ENCODE peak calls at places on chromosome 13, in seven cellular contexts. V is GM23248, Y is fibroblast of mammary gland, E is fibroblast of lung, H is HAP-1, P is brain microvascular endothelial cell, O is tibial artery. M is an unnamed sample.

GRCh38 chr13:29754486-29754806 is 96.0 kb downstream of the UBL3 start:
- DNase-seq in P (peak; percentile 45), H (peak; percentile 30), Y (peak; percentile 43), V (peak; percentile 56), E (peak; percentile 73), O (no peak), M (peak; percentile 21)

GRCh38 chr13:96229356-96229755 is 139.4 kb downstream of the HS6ST3 start:
- DNase-seq in P (peak; percentile 7), O (no peak), V (peak; percentile 31), E (no peak), Y (peak; percentile 16), H (peak; percentile 21), M (no peak)

GRCh38 chr13:111972261-111972780 is 94.6 kb upstream of the SOX1 start:
- DNase-seq in V (no peak), H (no peak), Y (no peak), P (no peak), E (no peak), O (no peak), M (no peak)

GRCh38 chr13:39685652-39686051 is 30.2 kb downstream of the COG6 start:
- DNase-seq in P (no peak), O (no peak), V (no peak), E (no peak), Y (no peak), H (no peak), M (no peak)

GRCh38 chr13:46553886-46554855 is 1.2 kb downstream of the LRCH1 start:
- DNase-seq in E (peak; percentile 89), V (peak; percentile 91), Y (peak; percentile 84), H (peak; percentile 78), O (peak; percentile 85), P (peak; percentile 78), M (peak; percentile 80)

GRCh38 chr13:110806636-110807035 is 93.1 kb downstream of the ING1 start:
- DNase-seq in E (no peak), V (no peak), Y (no peak), P (no peak), H (no peak), O (peak; percentile 21), M (no peak)

GRCh38 chr13:97339019-97339988 is 94.7 kb upstream of the RAP2A start:
- DNase-seq in P (peak; percentile 34), E (peak; percentile 86), V (peak; percentile 98), H (no peak), O (peak; percentile 83), Y (peak; percentile 97), M (no peak)

GRCh38 chr13:110254751-110255553 is 52.0 kb downstream of the COL4A1 start:
- DNase-seq in E (no peak), P (no peak), O (no peak), V (no peak), Y (no peak), H (no peak), M (no peak)

GRCh38 chr13:65836066-65836465 is 1394.1 kb downstream of the PCDH9 start:
- DNase-seq in V (no peak), Y (no peak), H (no peak), P (no peak), E (no peak), O (no peak), M (no peak)

GRCh38 chr13:73107459-73107858 is 48.7 kb downstream of the KLF5 start:
- DNase-seq in O (no peak), P (no peak), H (peak; percentile 30), E (no peak), Y (no peak), V (no peak), M (no peak)

GRCh38 chr13:28356506-28357064 is 138.3 kb downstream of the FLT1 start:
- DNase-seq in H (no peak), O (no peak), E (no peak), V (no peak), P (no peak), Y (no peak), M (no peak)

GRCh38 chr13:23790591-23791170 is 98.5 kb downstream of the MIPEP start:
- DNase-seq in H (no peak), E (peak; percentile 96), Y (peak; percentile 79), P (peak; percentile 92), V (peak; percentile 84), O (no peak), M (no peak)

GRCh38 chr13:87919956-87920355 is 248.8 kb downstream of the SLITRK5 start:
- DNase-seq in V (no peak), H (no peak), E (no peak), Y (no peak), P (no peak), O (no peak), M (no peak)

GRCh38 chr13:111347438-111347837 is 27.0 kb downstream of the TEX29 start:
- DNase-seq in H (no peak), Y (no peak), V (peak; percentile 41), P (no peak), E (no peak), O (no peak), M (no peak)

GRCh38 chr13:89571676-89572075 is 1775.8 kb upstream of the MIR17HG start:
- DNase-seq in Y (no peak), H (no peak), V (no peak), E (no peak), O (no peak), P (no peak), M (no peak)

GRCh38 chr13:70108276-70108845 is at the start of gene KLHL1:
- DNase-seq in P (no peak), V (no peak), Y (no peak), O (no peak), E (no peak), H (no peak), M (no peak)

GRCh38 chr13:113860051-113860471 is 3.8 kb downstream of the GAS6 start:
- DNase-seq in E (no peak), O (peak; percentile 56), V (no peak), Y (no peak), H (no peak), P (no peak), M (peak; percentile 70)

GRCh38 chr13:38394777-38395504 is 45.3 kb downstream of the UFM1 start:
- DNase-seq in V (peak; percentile 69), O (no peak), Y (peak; percentile 42), H (peak; percentile 82), E (peak; percentile 67), P (no peak), M (peak; percentile 81)

GRCh38 chr13:112670118-112670517 is 19.7 kb upstream of the ATP11A start:
- DNase-seq in H (no peak), E (no peak), P (no peak), V (no peak), Y (no peak), O (no peak), M (peak; percentile 50)

GRCh38 chr13:80012281-80012680 is 328.6 kb downstream of the SPRY2 start:
- DNase-seq in P (no peak), V (peak; percentile 47), E (peak; percentile 30), H (no peak), Y (peak; percentile 55), O (no peak), M (no peak)

GRCh38 chr13:30792257-30793000 is 57.1 kb downstream of the ALOX5AP start:
- DNase-seq in E (peak; percentile 97), Y (peak; percentile 94), P (peak; percentile 93), O (peak; percentile 87), H (no peak), V (peak; percentile 98), M (peak; percentile 12)

GRCh38 chr13:34103854-34104253 is 285.9 kb downstream of the RFC3 start:
- DNase-seq in H (no peak), O (no peak), E (no peak), Y (no peak), P (no peak), V (no peak), M (no peak)

GRCh38 chr13:40205771-40206240 is 460.6 kb downstream of the FOXO1 start:
- DNase-seq in P (no peak), H (no peak), O (no peak), V (no peak), Y (no peak), E (no peak), M (no peak)

GRCh38 chr13:110341445-110342247 is 34.6 kb downstream of the COL4A2 start:
- DNase-seq in P (peak; percentile 91), V (no peak), H (no peak), E (peak; percentile 65), O (peak; percentile 80), Y (no peak), M (no peak)

GRCh38 chr13:79407349-79407979 is 1.4 kb upstream of the RBM26 start:
- DNase-seq in V (no peak), O (no peak), E (no peak), H (no peak), Y (no peak), P (no peak), M (no peak)

GRCh38 chr13:54312885-54313284 is 1284.3 kb downstream of the OLFM4 start:
- DNase-seq in E (no peak), Y (no peak), O (no peak), V (no peak), H (no peak), P (no peak), M (no peak)

GRCh38 chr13:77919351-77920294 is 992 bp upstream of the EDNRB start:
- DNase-seq in Y (peak; percentile 48), H (no peak), P (peak; percentile 14), V (peak; percentile 55), E (peak; percentile 35), O (no peak), M (no peak)

GRCh38 chr13:103528437-103528836 is 462.2 kb upstream of the SLC10A2 start:
- DNase-seq in P (no peak), Y (no peak), O (no peak), H (no peak), V (no peak), E (no peak), M (no peak)
- H3K4me3 ChIP-seq in P (no peak overlapping the region), Y (no peak overlapping the region), O (no peak overlapping the region), H (no peak overlapping the region), V (no peak overlapping the region), E (no peak overlapping the region), M (no peak overlapping the region)

GRCh38 chr13:98556417-98556816 is 20.5 kb downstream of the STK24 start:
- DNase-seq in O (no peak), H (no peak), P (no peak), V (no peak), E (no peak), Y (no peak), M (no peak)

GRCh38 chr13:98563071-98563470 is 13.8 kb downstream of the STK24 start:
- DNase-seq in H (no peak), E (no peak), O (peak; percentile 23), P (no peak), V (peak; percentile 35), Y (no peak), M (no peak)

GRCh38 chr13:98557934-98558630 is 18.8 kb downstream of the STK24 start:
- DNase-seq in O (peak; percentile 35), H (no peak), Y (peak; percentile 63), V (peak; percentile 85), P (peak; percentile 43), E (peak; percentile 74), M (no peak)

GRCh38 chr13:98556968-98557591 is 19.8 kb downstream of the STK24 start:
- DNase-seq in P (no peak), O (peak; percentile 47), E (peak; percentile 72), Y (no peak), H (no peak), V (peak; percentile 89), M (no peak)
- H3K4me3 ChIP-seq in P (no peak overlapping the region), O (no peak overlapping the region), E (no peak overlapping the region), Y (no peak overlapping the region), H (no peak overlapping the region), V (no peak overlapping the region), M (no peak overlapping the region)

GRCh38 chr13:19561585-19561984 is 253 bp upstream of the TPTE2 start:
- DNase-seq in Y (no peak), P (no peak), V (no peak), O (no peak), H (no peak), E (no peak), M (no peak)
- H3K4me3 ChIP-seq in Y (no peak overlapping the region), P (no peak overlapping the region), V (no peak overlapping the region), O (no peak overlapping the region), H (no peak overlapping the region), E (no peak overlapping the region), M (no peak overlapping the region)

GRCh38 chr13:101291647-101292515 is 124.4 kb downstream of the NALCN start:
- DNase-seq in Y (no peak), H (no peak), V (no peak), O (no peak), E (peak; percentile 25), P (no peak), M (no peak)
- H3K4me3 ChIP-seq in Y (no peak overlapping the region), H (no peak overlapping the region), V (no peak overlapping the region), O (no peak overlapping the region), E (no peak overlapping the region), P (no peak overlapping the region), M (no peak overlapping the region)

M was measured in Caco-2.